ENCODE peak calls at places on chromosomes 1 and 21, in nine cellular contexts. One of them, this sample, is unnamed.

GRCh38 chr1:219121634-219122033 is 52.0 kb upstream of the LYPLAL1 start:
- DNase-seq in brain microvascular endothelial cell: no peak
- DNase-seq in neural progenitor cell: peak; percentile 5
- DNase-seq in AG04450: no peak
- DNase-seq in Panc1: no peak
- DNase-seq in transverse colon: no peak
- DNase-seq in HFF-Myc: no peak
- DNase-seq in cardiac fibroblast: peak; percentile 16
- DNase-seq in upper lobe of right lung: no peak
- DNase-seq in this sample: peak; percentile 50

GRCh38 chr21:41196990-41197389 is 29.0 kb downstream of the BACE2 start:
- DNase-seq in brain microvascular endothelial cell: no peak
- DNase-seq in neural progenitor cell: no peak
- DNase-seq in AG04450: no peak
- DNase-seq in Panc1: no peak
- DNase-seq in transverse colon: no peak
- DNase-seq in HFF-Myc: no peak
- DNase-seq in cardiac fibroblast: peak; percentile 48
- DNase-seq in upper lobe of right lung: no peak
- DNase-seq in this sample: peak; percentile 34

GRCh38 chr1:40848530-40849189 is 13.5 kb downstream of the CITED4 start:
- DNase-seq in brain microvascular endothelial cell: peak; percentile 62
- DNase-seq in neural progenitor cell: peak; percentile 79
- DNase-seq in AG04450: no peak
- DNase-seq in Panc1: no peak
- DNase-seq in transverse colon: peak; percentile 74
- DNase-seq in HFF-Myc: peak; percentile 43
- DNase-seq in cardiac fibroblast: peak; percentile 82
- DNase-seq in upper lobe of right lung: peak; percentile 77
- DNase-seq in this sample: peak; percentile 84

GRCh38 chr1:230085178-230085515 is 18.1 kb downstream of the GALNT2 start:
- DNase-seq in brain microvascular endothelial cell: no peak
- DNase-seq in neural progenitor cell: no peak
- DNase-seq in AG04450: no peak
- DNase-seq in Panc1: no peak
- DNase-seq in transverse colon: no peak
- DNase-seq in HFF-Myc: no peak
- DNase-seq in cardiac fibroblast: no peak
- DNase-seq in upper lobe of right lung: no peak
- DNase-seq in this sample: no peak

GRCh38 chr21:34886554-34887385 is 162.3 kb downstream of the RUNX1 start:
- DNase-seq in brain microvascular endothelial cell: no peak
- DNase-seq in neural progenitor cell: peak; percentile 76
- DNase-seq in AG04450: no peak
- DNase-seq in Panc1: no peak
- DNase-seq in transverse colon: peak; percentile 37
- DNase-seq in HFF-Myc: no peak
- DNase-seq in cardiac fibroblast: no peak
- DNase-seq in upper lobe of right lung: peak; percentile 77
- DNase-seq in this sample: peak; percentile 60

GRCh38 chr1:160161965-160162705 is 10.7 kb downstream of the ATP1A4 start:
- DNase-seq in brain microvascular endothelial cell: peak; percentile 17
- DNase-seq in neural progenitor cell: peak; percentile 80
- DNase-seq in AG04450: no peak
- DNase-seq in Panc1: no peak
- DNase-seq in transverse colon: no peak
- DNase-seq in HFF-Myc: no peak
- DNase-seq in cardiac fibroblast: peak; percentile 13
- DNase-seq in upper lobe of right lung: no peak
- DNase-seq in this sample: peak; percentile 69

GRCh38 chr1:244654284-244655038 is 1.5 kb downstream of the DESI2 start:
- DNase-seq in brain microvascular endothelial cell: no peak
- DNase-seq in neural progenitor cell: no peak
- DNase-seq in AG04450: no peak
- DNase-seq in Panc1: no peak
- DNase-seq in transverse colon: no peak
- DNase-seq in HFF-Myc: no peak
- DNase-seq in cardiac fibroblast: peak; percentile 24
- DNase-seq in upper lobe of right lung: no peak
- DNase-seq in this sample: no peak

GRCh38 chr1:31934706-31935629 is 3.2 kb downstream of the PTP4A2 start:
- DNase-seq in brain microvascular endothelial cell: no peak
- DNase-seq in neural progenitor cell: peak; percentile 48
- DNase-seq in AG04450: no peak
- DNase-seq in Panc1: no peak
- DNase-seq in transverse colon: peak; percentile 38
- DNase-seq in HFF-Myc: no peak
- DNase-seq in cardiac fibroblast: peak; percentile 69
- DNase-seq in upper lobe of right lung: no peak
- DNase-seq in this sample: peak; percentile 65

GRCh38 chr1:114015075-114015474 is 35.8 kb downstream of the OLFML3 start:
- DNase-seq in brain microvascular endothelial cell: peak; percentile 25
- DNase-seq in neural progenitor cell: no peak
- DNase-seq in AG04450: no peak
- DNase-seq in Panc1: no peak
- DNase-seq in transverse colon: no peak
- DNase-seq in HFF-Myc: no peak
- DNase-seq in cardiac fibroblast: no peak
- DNase-seq in upper lobe of right lung: no peak
- DNase-seq in this sample: peak; percentile 62

GRCh38 chr1:182174202-182174855 is 112.8 kb upstream of the ZNF648 start:
- DNase-seq in brain microvascular endothelial cell: no peak
- DNase-seq in neural progenitor cell: no peak
- DNase-seq in AG04450: no peak
- DNase-seq in Panc1: no peak
- DNase-seq in transverse colon: peak; percentile 19
- DNase-seq in HFF-Myc: no peak
- DNase-seq in cardiac fibroblast: no peak
- DNase-seq in upper lobe of right lung: no peak
- DNase-seq in this sample: no peak

GRCh38 chr1:159800177-159800935 is 1.8 kb upstream of the FCRL6 start:
- DNase-seq in brain microvascular endothelial cell: no peak
- DNase-seq in neural progenitor cell: no peak
- DNase-seq in AG04450: no peak
- DNase-seq in Panc1: no peak
- DNase-seq in transverse colon: no peak
- DNase-seq in HFF-Myc: no peak
- DNase-seq in cardiac fibroblast: no peak
- DNase-seq in upper lobe of right lung: no peak
- DNase-seq in this sample: no peak

GRCh38 chr1:198134252-198134651 is 22.5 kb upstream of the NEK7 start:
- DNase-seq in brain microvascular endothelial cell: no peak
- DNase-seq in neural progenitor cell: no peak
- DNase-seq in AG04450: no peak
- DNase-seq in Panc1: no peak
- DNase-seq in transverse colon: no peak
- DNase-seq in HFF-Myc: no peak
- DNase-seq in cardiac fibroblast: no peak
- DNase-seq in upper lobe of right lung: no peak
- DNase-seq in this sample: no peak

GRCh38 chr21:24705201-24705600 is 902.1 kb downstream of the MRPL39 start:
- DNase-seq in brain microvascular endothelial cell: no peak
- DNase-seq in neural progenitor cell: no peak
- DNase-seq in AG04450: no peak
- DNase-seq in Panc1: no peak
- DNase-seq in transverse colon: no peak
- DNase-seq in HFF-Myc: no peak
- DNase-seq in cardiac fibroblast: no peak
- DNase-seq in upper lobe of right lung: no peak
- DNase-seq in this sample: no peak
- TF ChIP-seq CTCF in brain microvascular endothelial cell: no peak
- TF ChIP-seq CTCF in neural progenitor cell: no peak
- TF ChIP-seq CTCF in AG04450: no peak
- TF ChIP-seq CTCF in Panc1: no peak
- TF ChIP-seq CTCF in transverse colon: no peak
- TF ChIP-seq CTCF in HFF-Myc: no peak
- TF ChIP-seq CTCF in cardiac fibroblast: no peak
- TF ChIP-seq CTCF in upper lobe of right lung: no peak
- TF ChIP-seq CTCF in this sample: no peak

GRCh38 chr1:156543066-156543465 is 29.3 kb downstream of the IQGAP3 start:
- DNase-seq in brain microvascular endothelial cell: no peak
- DNase-seq in neural progenitor cell: no peak
- DNase-seq in AG04450: no peak
- DNase-seq in Panc1: no peak
- DNase-seq in transverse colon: no peak
- DNase-seq in HFF-Myc: no peak
- DNase-seq in cardiac fibroblast: no peak
- DNase-seq in upper lobe of right lung: peak; percentile 10
- DNase-seq in this sample: no peak
- H3K4me3 ChIP-seq in brain microvascular endothelial cell: no peak overlapping the region
- H3K4me3 ChIP-seq in neural progenitor cell: no peak overlapping the region
- H3K4me3 ChIP-seq in AG04450: no peak overlapping the region
- H3K4me3 ChIP-seq in Panc1: no peak overlapping the region
- H3K4me3 ChIP-seq in transverse colon: no peak overlapping the region
- H3K4me3 ChIP-seq in HFF-Myc: no peak overlapping the region
- H3K4me3 ChIP-seq in cardiac fibroblast: no peak overlapping the region
- H3K4me3 ChIP-seq in upper lobe of right lung: no peak overlapping the region
- H3K4me3 ChIP-seq in this sample: no peak overlapping the region

GRCh38 chr1:178263341-178263740 is 169.4 kb downstream of the RASAL2 start:
- DNase-seq in brain microvascular endothelial cell: no peak
- DNase-seq in neural progenitor cell: no peak
- DNase-seq in AG04450: no peak
- DNase-seq in Panc1: no peak
- DNase-seq in transverse colon: no peak
- DNase-seq in HFF-Myc: no peak
- DNase-seq in cardiac fibroblast: no peak
- DNase-seq in upper lobe of right lung: no peak
- DNase-seq in this sample: peak; percentile 53
- TF ChIP-seq CTCF in brain microvascular endothelial cell: no peak
- TF ChIP-seq CTCF in neural progenitor cell: no peak
- TF ChIP-seq CTCF in AG04450: no peak
- TF ChIP-seq CTCF in Panc1: no peak
- TF ChIP-seq CTCF in transverse colon: no peak
- TF ChIP-seq CTCF in HFF-Myc: no peak
- TF ChIP-seq CTCF in cardiac fibroblast: no peak
- TF ChIP-seq CTCF in upper lobe of right lung: no peak
- TF ChIP-seq CTCF in this sample: no peak

DNA sequence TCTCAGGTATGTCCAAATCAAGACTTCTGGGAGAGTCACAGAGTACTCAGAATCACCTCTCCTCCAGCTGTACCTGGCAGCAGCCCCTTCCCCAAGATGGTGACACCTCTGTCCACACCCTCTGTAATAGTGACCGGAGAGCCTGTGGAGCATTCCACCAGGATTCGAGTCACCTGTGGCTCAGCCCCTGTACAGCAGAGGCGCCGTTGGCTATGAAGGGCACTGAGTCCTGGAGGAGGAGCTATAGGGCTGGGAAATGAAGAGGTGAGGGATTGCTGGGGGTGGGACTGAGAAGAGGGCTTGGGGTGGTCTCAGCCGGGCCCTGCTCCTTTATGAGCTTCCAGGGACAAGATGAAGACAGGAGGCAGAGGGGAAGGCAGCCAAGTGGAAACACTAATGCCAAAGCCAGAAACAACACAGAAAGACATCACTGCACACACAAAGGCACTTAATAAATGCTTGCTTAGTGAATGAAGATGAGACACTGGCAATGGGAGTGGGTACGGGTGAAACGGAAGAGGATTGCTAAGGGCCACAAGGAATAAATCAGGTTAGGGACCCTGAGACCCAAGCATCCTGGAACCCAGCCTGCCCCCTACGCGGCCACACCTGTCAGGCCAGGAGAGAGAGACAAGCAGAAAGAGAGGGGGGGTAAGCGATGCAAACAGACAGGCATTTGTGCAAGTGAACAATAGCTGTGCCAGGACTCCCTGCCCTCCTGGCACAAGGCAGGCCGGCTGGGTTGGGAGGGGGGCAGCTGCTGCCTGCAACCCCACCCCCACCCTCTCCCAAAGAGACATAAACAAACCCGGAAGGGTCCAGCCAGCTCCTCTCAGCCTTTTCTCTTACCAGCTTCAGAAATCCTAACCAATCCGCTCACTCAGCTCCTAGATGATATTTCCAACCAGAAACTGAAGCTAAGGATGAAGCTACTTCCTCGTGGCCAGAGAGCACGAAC is 3.9 kb downstream of the ARHGEF2 start:
- DNase-seq in brain microvascular endothelial cell: no peak
- DNase-seq in neural progenitor cell: no peak
- DNase-seq in AG04450: no peak
- DNase-seq in Panc1: no peak
- DNase-seq in transverse colon: no peak
- DNase-seq in HFF-Myc: no peak
- DNase-seq in cardiac fibroblast: no peak
- DNase-seq in upper lobe of right lung: no peak
- DNase-seq in this sample: no peak
- H3K4me3 ChIP-seq in brain microvascular endothelial cell: peak overlapping the region; percentile 90
- H3K4me3 ChIP-seq in neural progenitor cell: peak overlapping the region; percentile 97
- H3K4me3 ChIP-seq in AG04450: peak overlapping the region; percentile 85
- H3K4me3 ChIP-seq in Panc1: peak overlapping the region; percentile 82
- H3K4me3 ChIP-seq in transverse colon: no peak overlapping the region
- H3K4me3 ChIP-seq in HFF-Myc: peak overlapping the region; percentile 74
- H3K4me3 ChIP-seq in cardiac fibroblast: peak overlapping the region; percentile 94
- H3K4me3 ChIP-seq in upper lobe of right lung: peak overlapping the region; percentile 91
- H3K4me3 ChIP-seq in this sample: peak overlapping the region; percentile 85

GRCh38 chr1:213446496-213446895 is 395.5 kb downstream of the RPS6KC1 start:
- DNase-seq in brain microvascular endothelial cell: no peak
- DNase-seq in neural progenitor cell: no peak
- DNase-seq in AG04450: no peak
- DNase-seq in Panc1: no peak
- DNase-seq in transverse colon: no peak
- DNase-seq in HFF-Myc: no peak
- DNase-seq in cardiac fibroblast: no peak
- DNase-seq in upper lobe of right lung: no peak
- DNase-seq in this sample: no peak

GRCh38 chr1:213440766-213441165 is 389.7 kb downstream of the RPS6KC1 start:
- DNase-seq in brain microvascular endothelial cell: no peak
- DNase-seq in neural progenitor cell: no peak
- DNase-seq in AG04450: no peak
- DNase-seq in Panc1: no peak
- DNase-seq in transverse colon: no peak
- DNase-seq in HFF-Myc: no peak
- DNase-seq in cardiac fibroblast: no peak
- DNase-seq in upper lobe of right lung: no peak
- DNase-seq in this sample: no peak

GRCh38 chr1:213439703-213440102 is 388.7 kb downstream of the RPS6KC1 start:
- DNase-seq in brain microvascular endothelial cell: no peak
- DNase-seq in neural progenitor cell: no peak
- DNase-seq in AG04450: no peak
- DNase-seq in Panc1: no peak
- DNase-seq in transverse colon: no peak
- DNase-seq in HFF-Myc: no peak
- DNase-seq in cardiac fibroblast: no peak
- DNase-seq in upper lobe of right lung: no peak
- DNase-seq in this sample: no peak

GRCh38 chr1:213444224-213444623 is 393.2 kb downstream of the RPS6KC1 start:
- DNase-seq in brain microvascular endothelial cell: no peak
- DNase-seq in neural progenitor cell: no peak
- DNase-seq in AG04450: no peak
- DNase-seq in Panc1: no peak
- DNase-seq in transverse colon: no peak
- DNase-seq in HFF-Myc: no peak
- DNase-seq in cardiac fibroblast: no peak
- DNase-seq in upper lobe of right lung: no peak
- DNase-seq in this sample: no peak

DNA sequence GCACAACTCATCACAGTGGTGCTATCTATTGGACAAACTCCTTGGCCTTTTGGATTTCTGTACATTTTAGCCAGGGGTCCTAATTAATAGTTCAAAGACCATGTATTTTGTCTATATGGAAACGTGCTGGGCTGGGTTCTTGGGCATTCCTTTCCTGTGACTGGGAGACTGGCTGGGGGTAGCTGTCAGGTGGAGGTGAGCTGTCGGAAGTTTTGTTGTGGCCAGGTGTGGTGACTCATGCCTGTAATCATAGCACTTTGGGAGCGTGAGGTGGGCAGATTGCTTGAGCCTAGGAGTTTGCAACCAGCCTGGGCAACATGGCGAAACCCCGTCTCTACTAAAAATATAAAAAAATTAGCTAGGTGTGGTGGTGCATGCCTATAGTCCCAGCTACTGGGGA is 392.4 kb downstream of the RPS6KC1 start:
- DNase-seq in brain microvascular endothelial cell: no peak
- DNase-seq in neural progenitor cell: no peak
- DNase-seq in AG04450: no peak
- DNase-seq in Panc1: no peak
- DNase-seq in transverse colon: no peak
- DNase-seq in HFF-Myc: no peak
- DNase-seq in cardiac fibroblast: no peak
- DNase-seq in upper lobe of right lung: no peak
- DNase-seq in this sample: no peak
- TF ChIP-seq CTCF in brain microvascular endothelial cell: no peak
- TF ChIP-seq CTCF in neural progenitor cell: no peak
- TF ChIP-seq CTCF in AG04450: no peak
- TF ChIP-seq CTCF in Panc1: no peak
- TF ChIP-seq CTCF in transverse colon: no peak
- TF ChIP-seq CTCF in HFF-Myc: no peak
- TF ChIP-seq CTCF in cardiac fibroblast: no peak
- TF ChIP-seq CTCF in upper lobe of right lung: no peak
- TF ChIP-seq CTCF in this sample: no peak